ENCODE peak calls at places on chromosomes 16 and 17, in four cellular contexts. X is IMR-90, V is GM12878, F is K562. J is an unnamed sample.

GRCh38 chr17:31678431-31678830 is 180.6 kb downstream of the COPRS start:
- DNase-seq in X (peak), V (no peak), F (no peak), J (no peak)

GRCh38 chr17:28524476-28525415 is 18.6 kb downstream of the FOXN1 start:
- DNase-seq in X (peak), V (no peak), F (no peak), J (no peak)

GRCh38 chr17:79401704-79402075 is 209.2 kb downstream of the RBFOX3 start:
- DNase-seq in X (no peak), V (no peak), F (no peak), J (no peak)

GRCh38 chr17:13337171-13337570 is 264.6 kb downstream of the HS3ST3A1 start:
- DNase-seq in X (peak), V (no peak), F (no peak), J (no peak)

GRCh38 chr17:17315142-17315821 is 12.1 kb downstream of the NT5M start:
- DNase-seq in X (no peak), V (no peak), F (no peak), J (no peak)

GRCh38 chr17:40191237-40192208 is 14.3 kb downstream of the RAPGEFL1 start:
- DNase-seq in X (peak), V (peak), F (peak), J (peak)

GRCh38 chr16:5058476-5058875 is 7.3 kb downstream of the C16orf89 start:
- DNase-seq in X (no peak), V (no peak), F (no peak), J (peak)

GRCh38 chr17:78694805-78695531 is 87.1 kb downstream of the CYTH1 start:
- DNase-seq in X (no peak), V (no peak), F (no peak), J (no peak)

GRCh38 chr16:60788631-60789030 is 1247.6 kb downstream of the CDH8 start:
- DNase-seq in X (no peak), V (no peak), F (no peak), J (no peak)

GRCh38 chr17:73683788-73684582 is 39.7 kb upstream of the SDK2 start:
- DNase-seq in X (no peak), V (no peak), F (no peak), J (no peak)

GRCh38 chr17:38320482-38320881 is 23.3 kb downstream of the GPR179 start:
- DNase-seq in X (no peak), V (no peak), F (no peak), J (no peak)

GRCh38 chr17:545156-545555 is 169.5 kb downstream of the VPS53 start:
- DNase-seq in X (no peak), V (no peak), F (no peak), J (no peak)

GRCh38 chr17:49285716-49286115 is 55.1 kb upstream of the PHOSPHO1 start:
- DNase-seq in X (no peak), V (no peak), F (no peak), J (no peak)
- TF ChIP-seq FOS in X (no peak), V (no peak), F (no peak), J (no peak)

GRCh38 chr17:19418312-19418992 is 7.4 kb downstream of the RNF112 start:
- DNase-seq in X (peak), V (no peak), F (no peak), J (peak)
- TF ChIP-seq FOS in X (no peak), V (no peak), F (no peak), J (no peak)

GRCh38 chr16:50845296-50845695 is 103.4 kb downstream of the CYLD start:
- DNase-seq in X (no peak), V (no peak), F (no peak), J (no peak)

GRCh38 chr16:50846511-50846910 is 104.6 kb downstream of the CYLD start:
- DNase-seq in X (no peak), V (no peak), F (no peak), J (no peak)

GRCh38 chr16:50848755-50849514 is 107.0 kb downstream of the CYLD start:
- DNase-seq in X (no peak), V (no peak), F (no peak), J (no peak)

GRCh38 chr16:50844840-50845239 is 103.0 kb downstream of the CYLD start:
- DNase-seq in X (no peak), V (no peak), F (no peak), J (no peak)

DNA sequence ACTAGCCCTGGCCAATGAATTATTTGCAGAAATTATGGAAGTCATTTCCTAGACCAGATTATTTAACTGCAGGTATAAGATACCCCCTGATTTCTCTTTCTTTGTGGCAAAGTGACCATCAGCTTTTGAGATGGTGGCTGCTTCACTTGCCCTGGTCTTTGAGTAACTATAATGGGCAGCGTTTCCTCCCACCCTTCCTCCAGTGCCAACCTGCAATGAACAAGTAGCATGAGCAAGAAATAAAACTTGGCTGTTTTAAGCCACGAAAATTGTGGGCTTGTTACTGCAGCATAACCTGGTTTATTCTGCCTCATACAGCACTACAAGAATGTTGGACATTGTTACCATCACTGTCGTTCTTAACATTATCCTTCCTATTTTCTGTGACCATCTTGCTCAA is 105.3 kb downstream of the CYLD start:
- DNase-seq in X (no peak), V (no peak), F (no peak), J (no peak)
- TF ChIP-seq FOS in X (no peak), V (no peak), F (no peak), J (no peak)

GRCh38 chr17:8628609-8629169 is 1.8 kb downstream of the MYH10 start:
- DNase-seq in X (no peak), V (no peak), F (peak), J (peak)

GRCh38 chr17:8630227-8630801 is at the start of gene MYH10:
- DNase-seq in X (no peak), V (no peak), F (peak), J (no peak)

GRCh38 chr17:8630802-8631553 is 453 bp upstream of the MYH10 start:
- DNase-seq in X (peak), V (peak), F (peak), J (peak)

GRCh38 chr17:8628172-8628571 is 2.4 kb downstream of the MYH10 start:
- DNase-seq in X (no peak), V (no peak), F (no peak), J (no peak)

DNA sequence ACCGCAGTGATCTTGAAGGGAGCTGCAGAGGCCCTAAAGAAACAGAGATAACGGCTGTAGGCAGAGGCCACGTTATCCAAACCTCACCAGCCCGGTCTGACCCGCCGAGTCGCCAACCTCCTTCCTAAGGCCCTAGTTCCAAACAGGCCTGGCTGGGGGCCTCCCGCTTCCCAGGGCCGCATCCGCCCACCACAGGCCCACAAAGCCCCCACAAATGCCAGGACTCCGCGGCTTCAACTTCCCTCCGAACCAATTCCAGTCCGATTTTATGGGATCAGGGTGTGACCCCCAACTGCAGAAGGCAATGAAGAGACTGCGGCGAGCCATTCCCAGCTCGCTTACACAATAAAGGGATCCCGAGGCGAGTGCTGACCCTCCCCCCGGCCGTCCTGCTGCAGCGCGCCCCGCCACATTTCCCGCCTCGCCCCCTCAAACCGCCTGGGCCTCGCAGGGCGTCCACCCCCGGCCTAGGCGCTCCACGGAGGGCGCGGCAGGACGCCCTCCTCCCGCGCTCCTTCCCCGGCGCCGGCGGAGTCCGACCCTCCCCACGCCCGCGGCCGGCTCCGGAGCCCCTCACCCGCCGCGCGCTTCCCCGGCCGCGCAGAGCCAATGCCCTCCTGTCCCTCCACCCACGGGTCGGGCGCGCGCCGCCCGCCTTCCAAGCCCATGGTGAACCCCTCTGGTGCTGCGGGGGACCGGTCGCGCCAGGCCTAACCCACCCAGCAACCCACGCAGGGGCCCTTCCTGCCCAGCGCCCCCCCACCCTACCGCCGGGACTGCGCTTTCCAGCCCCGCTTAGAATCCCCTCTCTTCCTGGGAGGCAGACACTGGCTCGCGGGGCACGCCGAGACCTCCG is 926 bp downstream of the MYH10 start:
- DNase-seq in X (no peak), V (no peak), F (peak), J (peak)
- TF ChIP-seq FOS in X (no peak), V (no peak), F (no peak), J (no peak)

GRCh38 chr16:2288701-2289100 is 20.8 kb upstream of the RNPS1 start:
- DNase-seq in X (no peak), V (no peak), F (no peak), J (no peak)
- TF ChIP-seq FOS in X (no peak), V (no peak), F (no peak), J (no peak)

GRCh38 chr16:23327836-23328235 is 25.7 kb downstream of the SCNN1B start:
- DNase-seq in X (no peak), V (no peak), F (no peak), J (no peak)

GRCh38 chr16:23323224-23324030 is 21.3 kb downstream of the SCNN1B start:
- DNase-seq in X (no peak), V (peak), F (no peak), J (no peak)

GRCh38 chr16:23321206-23321875 is 19.2 kb downstream of the SCNN1B start:
- DNase-seq in X (no peak), V (no peak), F (no peak), J (no peak)

GRCh38 chr16:23320695-23321094 is 18.6 kb downstream of the SCNN1B start:
- DNase-seq in X (no peak), V (no peak), F (no peak), J (no peak)

GRCh38 chr16:23324727-23325126 is 22.6 kb downstream of the SCNN1B start:
- DNase-seq in X (no peak), V (no peak), F (no peak), J (no peak)
- TF ChIP-seq FOS in X (no peak), V (no peak), F (no peak), J (no peak)

GRCh38 chr17:77206125-77206523 is 65.4 kb downstream of the SEC14L1 start:
- DNase-seq in X (no peak), V (no peak), F (no peak), J (no peak)
- TF ChIP-seq FOS in X (no peak), V (no peak), F (no peak), J (no peak)

DNA sequence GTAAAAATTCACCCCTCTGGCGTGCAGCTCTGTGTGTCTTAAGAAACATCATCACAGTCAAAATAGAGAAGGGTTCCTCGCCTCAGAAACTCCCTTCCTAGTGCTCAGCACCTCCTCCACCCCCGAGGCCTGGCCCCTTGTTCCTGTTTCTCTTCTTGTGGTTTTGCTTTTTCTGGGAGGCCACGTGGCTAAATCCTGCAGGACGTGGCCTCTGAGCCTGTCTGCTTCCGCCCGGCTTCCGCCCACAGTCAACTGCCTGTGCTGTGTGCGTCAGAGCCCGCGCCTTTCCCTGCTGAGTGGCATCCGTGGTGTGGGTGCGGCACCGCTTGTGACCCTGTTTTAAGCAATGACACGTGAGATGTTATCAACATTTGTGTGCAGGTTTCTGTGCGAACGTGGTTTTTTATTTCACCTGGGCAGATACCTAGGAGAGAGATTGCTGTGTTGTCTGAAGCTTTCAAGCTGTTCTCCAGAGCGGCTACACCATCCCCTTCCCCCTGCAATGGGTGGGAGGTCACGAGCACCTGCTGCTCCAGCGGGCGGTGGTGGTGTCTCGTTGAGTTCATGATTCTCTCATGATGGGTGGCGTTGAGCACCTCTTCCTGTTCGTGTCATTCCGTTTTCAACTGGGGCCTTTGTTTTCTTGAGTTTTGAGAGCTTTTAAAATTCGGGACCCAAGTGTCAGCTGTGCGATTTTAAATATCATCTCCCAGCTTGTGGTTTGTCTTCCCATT is 21.7 kb downstream of the ACSF3 start:
- DNase-seq in X (no peak), V (peak), F (peak), J (peak)
- TF ChIP-seq FOS in X (no peak), V (no peak), F (no peak), J (no peak)